ENCODE peak calls at places on chromosomes 7 and 10, in nine cellular contexts. N, G, F, U, C, W, T, Y and A are unnamed samples. For H3K4me1, the result is how much of the 10 kb centered on the place peaks cover.

GRCh38 chr10:25699631-25700030 is 234.4 kb upstream of the MYO3A start:
- DNase-seq in N (no peak), G (no peak), F (no peak), U (no peak), C (no peak), W (no peak), T (no peak), Y (no peak), A (no peak)

GRCh38 chr7:1571261-1571650 is 1.4 kb upstream of the PSMG3 start:
- DNase-seq in N (no peak), G (peak), F (peak), U (peak), C (no peak), W (no peak), T (no peak), Y (no peak), A (no peak)

GRCh38 chr10:6607187-6607586 is 27.1 kb upstream of the PRKCQ start:
- DNase-seq in N (no peak), G (no peak), F (no peak), U (no peak), C (no peak), W (no peak), T (no peak), Y (no peak), A (no peak)

GRCh38 chr7:140383954-140384713 is 14.2 kb downstream of the SLC37A3 start:
- DNase-seq in N (no peak), G (no peak), F (no peak), U (no peak), C (no peak), W (no peak), T (no peak), Y (no peak), A (no peak)

GRCh38 chr10:33716461-33717267 is 382.2 kb upstream of the NRP1 start:
- DNase-seq in N (no peak), G (no peak), F (no peak), U (no peak), C (no peak), W (no peak), T (no peak), Y (no peak), A (no peak)

GRCh38 chr10:114458955-114459354 is 54.7 kb upstream of the AFAP1L2 start:
- DNase-seq in N (peak), G (peak), F (peak), U (peak), C (peak), W (peak), T (peak), Y (peak), A (peak)

GRCh38 chr7:111855161-111855841 is 293.0 kb upstream of the IMMP2L start:
- DNase-seq in N (peak), G (peak), F (peak), U (peak), C (peak), W (peak), T (peak), Y (peak), A (peak)

GRCh38 chr7:99504603-99505323 is at the start of gene ZKSCAN5:
- DNase-seq in N (peak), G (peak), F (peak), U (peak), C (peak), W (peak), T (peak), Y (peak), A (peak)

GRCh38 chr7:141752634-141753033 is 11.3 kb upstream of the TAS2R3 start:
- DNase-seq in N (no peak), G (no peak), F (no peak), U (peak), C (no peak), W (no peak), T (peak), Y (peak), A (peak)

GRCh38 chr10:74437822-74438221 is 286.8 kb downstream of the ADK start:
- DNase-seq in N (no peak), G (peak), F (no peak), U (peak), C (no peak), W (peak), T (no peak), Y (no peak), A (no peak)

DNA sequence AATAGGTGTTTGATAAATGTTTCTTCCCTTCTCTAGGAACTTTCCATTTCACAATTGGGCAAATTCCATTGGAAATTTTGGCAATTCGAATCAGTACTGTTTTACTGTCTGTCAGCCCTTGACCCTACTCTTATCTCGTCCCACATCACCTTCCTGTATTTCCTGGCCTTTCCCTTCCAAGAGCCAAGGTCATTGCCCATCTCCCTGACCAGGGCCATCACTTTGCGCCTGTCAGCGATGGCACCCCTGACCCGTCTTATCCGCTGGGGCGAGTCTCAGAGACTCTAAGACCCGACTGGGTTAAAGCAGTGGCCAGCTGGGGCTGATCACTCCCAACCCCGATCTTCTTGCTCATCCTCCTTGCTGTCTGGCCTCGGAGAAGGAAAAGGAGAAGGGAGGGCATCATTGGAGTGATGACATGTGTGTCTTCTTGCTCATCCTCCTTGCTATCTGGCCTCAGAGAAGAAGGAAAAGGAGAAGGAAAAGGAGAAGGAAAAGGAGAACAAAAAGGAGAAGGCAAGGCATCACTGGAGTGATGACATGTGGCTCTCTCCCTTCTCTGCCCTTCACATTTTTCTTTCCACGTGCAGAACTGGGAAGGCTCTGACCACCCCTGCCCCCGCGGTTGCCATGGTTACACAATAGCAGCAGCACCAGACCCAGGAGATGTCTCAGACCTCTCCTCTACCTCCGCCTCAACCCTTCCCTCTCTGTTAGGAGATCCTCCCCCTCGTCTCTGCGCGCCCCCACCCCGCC is 2.1 kb downstream of the SEMA3D start:
- DNase-seq in N (peak), G (peak), F (peak), U (peak), C (peak), W (no peak), T (peak), Y (no peak), A (no peak)
- H2AFZ ChIP-seq in N (peak), G (peak), F (peak), U (peak), C (peak), W (no peak), T (peak), Y (no peak), A (no peak)

DNA sequence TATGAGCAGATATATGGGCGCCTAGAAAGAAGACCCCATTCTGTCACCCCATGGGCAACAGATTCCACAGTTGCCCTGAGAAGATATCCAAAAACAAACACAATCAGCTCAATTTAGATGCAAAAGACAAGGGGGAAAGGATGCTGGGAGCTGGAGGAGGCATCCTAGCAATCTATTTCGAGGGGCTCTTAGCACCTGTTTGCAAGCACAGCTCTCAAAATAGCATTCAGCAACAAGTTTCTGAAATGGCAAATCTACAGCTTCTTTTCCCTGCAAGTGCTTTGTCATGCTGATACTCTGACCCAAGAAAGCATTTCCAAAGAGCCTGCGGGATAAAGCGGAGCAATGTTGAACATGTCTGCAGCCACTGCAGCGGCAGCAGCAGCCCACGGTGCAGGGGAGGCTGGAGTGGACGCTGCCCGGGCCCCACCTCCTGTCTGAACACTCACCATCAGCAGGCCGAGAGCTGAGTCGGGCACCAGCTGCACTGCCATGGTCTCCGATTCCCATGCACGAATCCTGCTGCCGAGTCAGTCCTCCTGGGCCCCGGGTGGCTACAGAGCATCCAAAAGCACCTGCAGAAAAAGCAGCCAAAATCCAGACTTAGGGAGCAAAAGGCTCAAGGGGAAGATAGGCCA is 996 bp downstream of the FRMD4A start:
- DNase-seq in N (peak), G (no peak), F (no peak), U (no peak), C (peak), W (no peak), T (peak), Y (no peak), A (no peak)
- TF ChIP-seq EZH2phosphoT487 in N (no peak), G (no peak), F (no peak), U (no peak), C (no peak), W (no peak), T (no peak), Y (no peak), A (no peak)

GRCh38 chr10:43816351-43817321 is 168.0 kb upstream of the ZNF32 start:
- DNase-seq in N (no peak), G (peak), F (peak), U (peak), C (peak), W (no peak), T (no peak), Y (peak), A (peak)
- H3K4me1 ChIP-seq in N (under half), G (half or more), F (under half), U (under half), C (under half), W (under half), T (under half), Y (under half), A (under half)

GRCh38 chr7:48085942-48086341 is 3.1 kb upstream of the UPP1 start:
- DNase-seq in N (no peak), G (no peak), F (no peak), U (no peak), C (no peak), W (no peak), T (no peak), Y (no peak), A (no peak)
- H2AFZ ChIP-seq in N (no peak), G (no peak), F (no peak), U (no peak), C (no peak), W (no peak), T (no peak), Y (peak), A (peak)

DNA sequence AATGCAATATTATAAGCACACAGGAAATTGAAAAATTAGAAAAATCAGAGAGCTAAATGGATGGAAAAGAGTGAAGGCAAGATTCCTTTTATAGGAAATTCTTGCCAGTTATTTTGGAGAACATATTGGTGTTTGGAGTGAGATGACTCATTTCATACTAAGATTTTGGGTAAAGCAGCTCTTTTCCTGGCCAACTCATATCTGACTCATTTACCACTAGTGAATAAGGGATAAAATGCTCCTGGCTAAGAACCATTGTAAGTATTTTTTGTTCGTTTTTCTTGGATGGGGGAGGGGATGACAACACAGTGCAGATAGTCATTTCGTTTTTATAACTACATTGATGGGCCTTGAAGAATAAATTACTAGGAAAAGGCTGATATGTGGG is 139.3 kb downstream of the TWIST1 start:
- DNase-seq in N (no peak), G (peak), F (no peak), U (peak), C (no peak), W (peak), T (no peak), Y (no peak), A (no peak)
- TF ChIP-seq EZH2phosphoT487 in N (no peak), G (no peak), F (no peak), U (no peak), C (no peak), W (no peak), T (no peak), Y (no peak), A (no peak)

DNA sequence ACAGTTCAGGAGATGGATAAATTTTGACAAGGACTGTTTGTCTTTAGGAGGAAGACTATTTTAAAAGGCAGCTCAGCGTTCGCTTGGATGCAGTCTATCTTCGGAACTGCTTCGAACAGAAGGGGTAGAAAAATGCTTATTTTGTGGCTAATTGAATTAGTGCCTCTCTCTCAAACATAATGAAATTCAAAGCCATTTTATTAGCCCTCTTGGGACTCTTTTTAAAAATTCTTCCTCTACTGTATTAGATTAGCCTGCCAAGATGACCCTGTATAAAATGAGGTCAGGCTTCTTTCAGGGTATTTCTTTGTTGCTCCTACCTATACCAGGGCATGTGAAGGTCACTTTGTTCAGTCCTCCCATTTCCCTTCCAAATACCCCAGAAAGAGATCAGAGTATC is 379.2 kb upstream of the NFE2L3 start:
- DNase-seq in N (no peak), G (no peak), F (no peak), U (no peak), C (no peak), W (no peak), T (no peak), Y (no peak), A (no peak)
- H3K4me1 ChIP-seq in N (under half), G (under half), F (under half), U (under half), C (under half), W (under half), T (under half), Y (under half), A (under half)

DNA sequence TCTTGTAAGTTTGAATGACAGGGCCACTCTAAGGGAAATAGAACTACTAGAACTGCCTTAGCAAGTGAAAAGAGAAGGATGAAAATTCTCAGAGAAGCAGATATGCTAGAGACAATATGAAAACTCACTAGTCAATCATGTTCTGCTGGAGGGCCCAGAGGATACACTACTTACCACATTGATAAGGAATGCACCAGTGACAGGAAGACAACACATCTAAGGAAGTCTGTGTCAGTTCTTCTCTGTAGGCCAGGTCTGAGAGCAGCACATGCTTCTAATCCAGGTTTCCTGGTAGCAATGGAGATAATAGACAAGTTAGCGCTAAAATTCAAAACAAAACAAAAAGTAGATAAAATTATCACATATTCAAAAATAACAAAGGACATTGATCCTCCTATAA is 235.2 kb upstream of the AKR1E2 start:
- DNase-seq in N (no peak), G (no peak), F (no peak), U (no peak), C (no peak), W (no peak), T (no peak), Y (no peak), A (no peak)
- H2AFZ ChIP-seq in N (no peak), G (no peak), F (no peak), U (no peak), C (no peak), W (no peak), T (no peak), Y (no peak), A (no peak)

DNA sequence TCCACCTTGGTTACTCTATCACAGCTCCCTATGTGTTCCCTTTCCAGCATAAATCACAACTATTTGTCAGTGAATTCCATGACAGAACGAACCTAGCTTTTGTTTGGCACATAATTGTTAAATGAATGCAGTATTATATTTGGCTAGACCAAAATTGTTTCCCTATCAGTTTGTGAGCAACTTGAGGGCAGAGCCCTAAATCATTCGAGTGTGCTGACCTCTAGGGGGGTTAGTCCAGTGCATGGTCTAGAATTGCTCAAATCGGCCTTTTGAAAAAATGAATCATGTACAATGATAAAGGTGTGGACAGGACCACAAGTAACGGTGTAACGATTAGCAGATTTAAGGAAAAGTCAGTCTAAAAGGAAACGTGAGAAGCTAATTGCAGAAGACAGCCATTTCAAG is 475 bp upstream of the NRBF2 start:
- DNase-seq in N (no peak), G (no peak), F (no peak), U (no peak), C (no peak), W (no peak), T (no peak), Y (no peak), A (no peak)
- TF ChIP-seq EZH2phosphoT487 in N (no peak), G (no peak), F (no peak), U (no peak), C (no peak), W (no peak), T (no peak), Y (no peak), A (no peak)

GRCh38 chr10:10831085-10831484 is 186.6 kb upstream of the CELF2 start:
- DNase-seq in N (no peak), G (peak), F (peak), U (peak), C (no peak), W (no peak), T (no peak), Y (no peak), A (no peak)

GRCh38 chr10:10824611-10825148 is 193.0 kb upstream of the CELF2 start:
- DNase-seq in N (no peak), G (peak), F (no peak), U (no peak), C (no peak), W (no peak), T (no peak), Y (no peak), A (no peak)

GRCh38 chr10:10826125-10826524 is 191.5 kb upstream of the CELF2 start:
- DNase-seq in N (no peak), G (peak), F (no peak), U (peak), C (no peak), W (no peak), T (no peak), Y (no peak), A (no peak)

GRCh38 chr10:10833955-10834354 is 183.7 kb upstream of the CELF2 start:
- DNase-seq in N (no peak), G (no peak), F (no peak), U (no peak), C (no peak), W (no peak), T (no peak), Y (no peak), A (no peak)

GRCh38 chr10:10830316-10831061 is 187.2 kb upstream of the CELF2 start:
- DNase-seq in N (no peak), G (peak), F (no peak), U (peak), C (no peak), W (no peak), T (no peak), Y (no peak), A (no peak)
- H3K4me1 ChIP-seq in N (under half), G (under half), F (under half), U (under half), C (under half), W (under half), T (under half), Y (under half), A (under half)

GRCh38 chr7:150373049-150373801 is 4.6 kb downstream of the REPIN1 start:
- DNase-seq in N (peak), G (no peak), F (no peak), U (no peak), C (no peak), W (no peak), T (no peak), Y (peak), A (peak)

GRCh38 chr7:150375662-150376521 is 3.2 kb upstream of the ZNF775 start:
- DNase-seq in N (peak), G (no peak), F (no peak), U (no peak), C (no peak), W (no peak), T (no peak), Y (peak), A (no peak)

GRCh38 chr7:150374472-150374871 is 4.7 kb upstream of the ZNF775 start:
- DNase-seq in N (peak), G (no peak), F (no peak), U (no peak), C (no peak), W (no peak), T (no peak), Y (no peak), A (no peak)

GRCh38 chr7:150372271-150373048 is 3.8 kb downstream of the REPIN1 start:
- DNase-seq in N (peak), G (no peak), F (no peak), U (no peak), C (no peak), W (no peak), T (no peak), Y (no peak), A (no peak)

GRCh38 chr7:150374026-150374425 is 5.1 kb upstream of the ZNF775 start:
- DNase-seq in N (no peak), G (no peak), F (no peak), U (no peak), C (no peak), W (no peak), T (no peak), Y (no peak), A (no peak)
- H2AFZ ChIP-seq in N (no peak), G (no peak), F (no peak), U (no peak), C (no peak), W (no peak), T (no peak), Y (no peak), A (no peak)